ENCODE peak calls at places on chromosomes 11 and 22, in six cellular contexts. One of them, this sample, is unnamed.

GRCh38 chr22:48871176-48871840 is 956.4 kb downstream of the BRD1 start:
- DNase-seq in psoas muscle: no peak
- DNase-seq in uterus: no peak
- DNase-seq in tibial nerve: no peak
- DNase-seq in colonic mucosa: no peak
- DNase-seq in transverse colon: no peak
- DNase-seq in this sample: no peak

GRCh38 chr11:13076961-13077360 is 67.8 kb downstream of the RASSF10 start:
- DNase-seq in psoas muscle: no peak
- DNase-seq in uterus: no peak
- DNase-seq in tibial nerve: no peak
- DNase-seq in colonic mucosa: no peak
- DNase-seq in transverse colon: no peak
- DNase-seq in this sample: no peak

GRCh38 chr11:12800032-12800671 is 125.9 kb downstream of the TEAD1 start:
- DNase-seq in psoas muscle: no peak
- DNase-seq in uterus: no peak
- DNase-seq in tibial nerve: no peak
- DNase-seq in colonic mucosa: peak; percentile 48
- DNase-seq in transverse colon: peak; percentile 30
- DNase-seq in this sample: no peak

GRCh38 chr11:2928605-2929510 is at the start of gene PHLDA2:
- DNase-seq in psoas muscle: peak; percentile 61
- DNase-seq in uterus: no peak
- DNase-seq in tibial nerve: no peak
- DNase-seq in colonic mucosa: peak; percentile 73
- DNase-seq in transverse colon: peak; percentile 73
- DNase-seq in this sample: peak; percentile 79

GRCh38 chr11:12889243-12889642 is 119.9 kb upstream of the RASSF10 start:
- DNase-seq in psoas muscle: peak; percentile 37
- DNase-seq in uterus: peak; percentile 30
- DNase-seq in tibial nerve: peak; percentile 49
- DNase-seq in colonic mucosa: no peak
- DNase-seq in transverse colon: no peak
- DNase-seq in this sample: no peak

GRCh38 chr11:133817449-133817848 is 27.9 kb downstream of the SPATA19 start:
- DNase-seq in psoas muscle: no peak
- DNase-seq in uterus: no peak
- DNase-seq in tibial nerve: no peak
- DNase-seq in colonic mucosa: no peak
- DNase-seq in transverse colon: no peak
- DNase-seq in this sample: no peak

GRCh38 chr11:99370557-99371200 is 349.9 kb downstream of the CNTN5 start:
- DNase-seq in psoas muscle: peak; percentile 28
- DNase-seq in uterus: peak; percentile 13
- DNase-seq in tibial nerve: no peak
- DNase-seq in colonic mucosa: no peak
- DNase-seq in transverse colon: no peak
- DNase-seq in this sample: no peak

GRCh38 chr11:80327971-80328614 is 887.3 kb upstream of the TENM4 start:
- DNase-seq in psoas muscle: no peak
- DNase-seq in uterus: no peak
- DNase-seq in tibial nerve: no peak
- DNase-seq in colonic mucosa: no peak
- DNase-seq in transverse colon: no peak
- DNase-seq in this sample: no peak

GRCh38 chr11:14547440-14547839 is 27.3 kb upstream of the PSMA1 start:
- DNase-seq in psoas muscle: no peak
- DNase-seq in uterus: no peak
- DNase-seq in tibial nerve: no peak
- DNase-seq in colonic mucosa: no peak
- DNase-seq in transverse colon: no peak
- DNase-seq in this sample: no peak

GRCh38 chr22:37160037-37160436 is 10.3 kb upstream of the IL2RB start:
- DNase-seq in psoas muscle: no peak
- DNase-seq in uterus: no peak
- DNase-seq in tibial nerve: no peak
- DNase-seq in colonic mucosa: no peak
- DNase-seq in transverse colon: no peak
- DNase-seq in this sample: no peak

GRCh38 chr11:118338637-118339061 is 3.9 kb downstream of the CD3D start:
- DNase-seq in psoas muscle: no peak
- DNase-seq in uterus: no peak
- DNase-seq in tibial nerve: no peak
- DNase-seq in colonic mucosa: peak; percentile 56
- DNase-seq in transverse colon: peak; percentile 63
- DNase-seq in this sample: no peak

GRCh38 chr11:133814588-133814987 is 30.7 kb downstream of the SPATA19 start:
- DNase-seq in psoas muscle: no peak
- DNase-seq in uterus: no peak
- DNase-seq in tibial nerve: no peak
- DNase-seq in colonic mucosa: no peak
- DNase-seq in transverse colon: no peak
- DNase-seq in this sample: no peak

GRCh38 chr11:45146072-45147016 is at the start of gene PRDM11:
- DNase-seq in psoas muscle: peak; percentile 87
- DNase-seq in uterus: peak; percentile 76
- DNase-seq in tibial nerve: no peak
- DNase-seq in colonic mucosa: peak; percentile 46
- DNase-seq in transverse colon: peak; percentile 76
- DNase-seq in this sample: no peak
- H3K4me3 ChIP-seq in psoas muscle: peak within 1 kb of the TSS; percentile 73
- H3K4me3 ChIP-seq in uterus: peak within 1 kb of the TSS; percentile 52
- H3K4me3 ChIP-seq in tibial nerve: peak within 1 kb of the TSS; percentile 84
- H3K4me3 ChIP-seq in colonic mucosa: peak within 1 kb of the TSS; percentile 77
- H3K4me3 ChIP-seq in transverse colon: peak within 1 kb of the TSS; percentile 71
- H3K4me3 ChIP-seq in this sample: peak within 1 kb of the TSS; percentile 61

DNA sequence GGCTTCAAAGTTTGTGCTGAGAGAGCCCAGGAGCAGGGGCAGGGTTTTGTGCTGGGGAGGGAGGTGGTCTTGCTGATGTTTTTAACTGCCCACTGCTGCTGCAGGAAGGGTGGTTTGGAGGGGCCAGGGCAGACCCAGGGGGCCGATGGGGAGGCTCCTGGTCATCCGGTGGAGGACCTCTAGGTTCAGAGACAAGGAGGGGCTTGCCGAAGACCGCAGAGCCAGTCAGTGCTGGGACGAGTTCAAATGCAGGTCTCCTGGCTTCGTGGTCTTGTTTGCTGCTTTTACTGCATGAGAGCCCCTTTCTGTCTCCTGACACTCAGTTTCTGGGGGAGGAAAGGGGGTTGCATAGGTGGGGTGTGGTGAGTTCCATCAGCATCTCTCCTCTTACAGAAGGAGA is 26.0 kb downstream of the CACNA1I start:
- DNase-seq in psoas muscle: no peak
- DNase-seq in uterus: no peak
- DNase-seq in tibial nerve: no peak
- DNase-seq in colonic mucosa: no peak
- DNase-seq in transverse colon: no peak
- DNase-seq in this sample: no peak
- TF ChIP-seq CTCF in psoas muscle: no peak
- TF ChIP-seq CTCF in uterus: no peak
- TF ChIP-seq CTCF in tibial nerve: no peak
- TF ChIP-seq CTCF in colonic mucosa: no peak
- TF ChIP-seq CTCF in transverse colon: no peak
- TF ChIP-seq CTCF in this sample: no peak

GRCh38 chr11:35355102-35355749 is 64.1 kb downstream of the SLC1A2 start:
- DNase-seq in psoas muscle: no peak
- DNase-seq in uterus: no peak
- DNase-seq in tibial nerve: no peak
- DNase-seq in colonic mucosa: no peak
- DNase-seq in transverse colon: no peak
- DNase-seq in this sample: no peak
- H3K27ac ChIP-seq in psoas muscle: no peak overlapping the region
- H3K27ac ChIP-seq in uterus: no peak overlapping the region
- H3K27ac ChIP-seq in tibial nerve: no peak overlapping the region
- H3K27ac ChIP-seq in colonic mucosa: no peak overlapping the region
- H3K27ac ChIP-seq in transverse colon: no peak overlapping the region
- H3K27ac ChIP-seq in this sample: no peak overlapping the region

GRCh38 chr11:126410649-126411048 is 55.2 kb downstream of the ST3GAL4 start:
- DNase-seq in psoas muscle: peak; percentile 54
- DNase-seq in uterus: no peak
- DNase-seq in tibial nerve: no peak
- DNase-seq in colonic mucosa: no peak
- DNase-seq in transverse colon: no peak
- DNase-seq in this sample: no peak

GRCh38 chr11:126407682-126408288 is 52.3 kb downstream of the ST3GAL4 start:
- DNase-seq in psoas muscle: no peak
- DNase-seq in uterus: no peak
- DNase-seq in tibial nerve: no peak
- DNase-seq in colonic mucosa: no peak
- DNase-seq in transverse colon: no peak
- DNase-seq in this sample: no peak

GRCh38 chr11:126408496-126408895 is 53.0 kb downstream of the ST3GAL4 start:
- DNase-seq in psoas muscle: no peak
- DNase-seq in uterus: no peak
- DNase-seq in tibial nerve: no peak
- DNase-seq in colonic mucosa: no peak
- DNase-seq in transverse colon: no peak
- DNase-seq in this sample: no peak

GRCh38 chr11:126407101-126407521 is 51.6 kb downstream of the ST3GAL4 start:
- DNase-seq in psoas muscle: no peak
- DNase-seq in uterus: no peak
- DNase-seq in tibial nerve: no peak
- DNase-seq in colonic mucosa: no peak
- DNase-seq in transverse colon: no peak
- DNase-seq in this sample: no peak

GRCh38 chr11:126408901-126409670 is 53.6 kb downstream of the ST3GAL4 start:
- DNase-seq in psoas muscle: no peak
- DNase-seq in uterus: no peak
- DNase-seq in tibial nerve: no peak
- DNase-seq in colonic mucosa: no peak
- DNase-seq in transverse colon: no peak
- DNase-seq in this sample: no peak
- H3K4me3 ChIP-seq in psoas muscle: no peak overlapping the region
- H3K4me3 ChIP-seq in uterus: no peak overlapping the region
- H3K4me3 ChIP-seq in tibial nerve: no peak overlapping the region
- H3K4me3 ChIP-seq in colonic mucosa: no peak overlapping the region
- H3K4me3 ChIP-seq in transverse colon: no peak overlapping the region
- H3K4me3 ChIP-seq in this sample: no peak overlapping the region

This sample was measured in RWPE2.